ENCODE peak calls at places on chromosomes 3 and 15, in six cellular contexts. One of them, this sample, is unnamed.

GRCh38 chr3:47096955-47097354 is 67.0 kb downstream of the SETD2 start:
- DNase-seq in left ventricle myocardium inferior: no peak
- DNase-seq in KG1: no peak
- DNase-seq in hepatocyte: no peak
- DNase-seq in mucosa of gallbladder: no peak
- DNase-seq in activated CD4-positive, alpha-beta T cell treated with anti-CD3 and anti-CD28 coated beads, Interleukin-2, amount 10 ng/mL, durations not matched to agents 7 days and 5 days: no peak
- DNase-seq in this sample: no peak

GRCh38 chr3:183560607-183561006 is 5.1 kb upstream of the KLHL6 start:
- DNase-seq in activated CD4-positive, alpha-beta T cell treated with anti-CD3 and anti-CD28 coated beads, Interleukin-2, amount 10 ng/mL, durations not matched to agents 7 days and 5 days: peak; percentile 54
- DNase-seq in mucosa of gallbladder: peak; percentile 58
- DNase-seq in KG1: no peak
- DNase-seq in hepatocyte: peak; percentile 46
- DNase-seq in left ventricle myocardium inferior: no peak
- DNase-seq in this sample: no peak

GRCh38 chr3:56682458-56683121 is 475 bp downstream of the TASOR start:
- DNase-seq in left ventricle myocardium inferior: peak; percentile 74
- DNase-seq in activated CD4-positive, alpha-beta T cell treated with anti-CD3 and anti-CD28 coated beads, Interleukin-2, amount 10 ng/mL, durations not matched to agents 7 days and 5 days: peak; percentile 81
- DNase-seq in hepatocyte: peak; percentile 87
- DNase-seq in KG1: peak; percentile 59
- DNase-seq in mucosa of gallbladder: peak; percentile 55
- DNase-seq in this sample: peak; percentile 79

GRCh38 chr3:27557411-27557810 is 73.2 kb upstream of the SLC4A7 start:
- DNase-seq in left ventricle myocardium inferior: no peak
- DNase-seq in hepatocyte: no peak
- DNase-seq in mucosa of gallbladder: no peak
- DNase-seq in KG1: no peak
- DNase-seq in activated CD4-positive, alpha-beta T cell treated with anti-CD3 and anti-CD28 coated beads, Interleukin-2, amount 10 ng/mL, durations not matched to agents 7 days and 5 days: no peak
- DNase-seq in this sample: no peak

GRCh38 chr3:32239638-32240550 is 1.4 kb downstream of the CMTM8 start:
- DNase-seq in activated CD4-positive, alpha-beta T cell treated with anti-CD3 and anti-CD28 coated beads, Interleukin-2, amount 10 ng/mL, durations not matched to agents 7 days and 5 days: peak; percentile 63
- DNase-seq in mucosa of gallbladder: no peak
- DNase-seq in KG1: peak; percentile 10
- DNase-seq in hepatocyte: peak; percentile 60
- DNase-seq in left ventricle myocardium inferior: no peak
- DNase-seq in this sample: no peak

GRCh38 chr3:186275436-186275835 is 86.6 kb downstream of the DGKG start:
- DNase-seq in mucosa of gallbladder: no peak
- DNase-seq in activated CD4-positive, alpha-beta T cell treated with anti-CD3 and anti-CD28 coated beads, Interleukin-2, amount 10 ng/mL, durations not matched to agents 7 days and 5 days: no peak
- DNase-seq in left ventricle myocardium inferior: no peak
- DNase-seq in KG1: no peak
- DNase-seq in hepatocyte: no peak
- DNase-seq in this sample: no peak

GRCh38 chr3:124374583-124374982 is 355.7 kb upstream of the UMPS start:
- DNase-seq in activated CD4-positive, alpha-beta T cell treated with anti-CD3 and anti-CD28 coated beads, Interleukin-2, amount 10 ng/mL, durations not matched to agents 7 days and 5 days: no peak
- DNase-seq in hepatocyte: no peak
- DNase-seq in left ventricle myocardium inferior: no peak
- DNase-seq in KG1: no peak
- DNase-seq in mucosa of gallbladder: no peak
- DNase-seq in this sample: no peak

GRCh38 chr3:50345586-50345985 is at the start of gene ZMYND10:
- DNase-seq in activated CD4-positive, alpha-beta T cell treated with anti-CD3 and anti-CD28 coated beads, Interleukin-2, amount 10 ng/mL, durations not matched to agents 7 days and 5 days: peak; percentile 84
- DNase-seq in left ventricle myocardium inferior: peak; percentile 78
- DNase-seq in mucosa of gallbladder: no peak
- DNase-seq in hepatocyte: peak; percentile 66
- DNase-seq in KG1: no peak
- DNase-seq in this sample: peak; percentile 59

GRCh38 chr3:30933478-30934207 is 39.2 kb upstream of the GADL1 start:
- DNase-seq in KG1: no peak
- DNase-seq in left ventricle myocardium inferior: no peak
- DNase-seq in mucosa of gallbladder: no peak
- DNase-seq in activated CD4-positive, alpha-beta T cell treated with anti-CD3 and anti-CD28 coated beads, Interleukin-2, amount 10 ng/mL, durations not matched to agents 7 days and 5 days: no peak
- DNase-seq in hepatocyte: no peak
- DNase-seq in this sample: no peak

GRCh38 chr3:87227104-87227834 is at the start of gene CHMP2B:
- DNase-seq in activated CD4-positive, alpha-beta T cell treated with anti-CD3 and anti-CD28 coated beads, Interleukin-2, amount 10 ng/mL, durations not matched to agents 7 days and 5 days: peak; percentile 91
- DNase-seq in KG1: peak; percentile 82
- DNase-seq in left ventricle myocardium inferior: peak; percentile 95
- DNase-seq in mucosa of gallbladder: peak; percentile 96
- DNase-seq in hepatocyte: peak; percentile 95
- DNase-seq in this sample: peak; percentile 96

GRCh38 chr3:13626396-13626795 is 77.5 kb downstream of the FBLN2 start:
- DNase-seq in mucosa of gallbladder: no peak
- DNase-seq in hepatocyte: no peak
- DNase-seq in left ventricle myocardium inferior: no peak
- DNase-seq in KG1: no peak
- DNase-seq in activated CD4-positive, alpha-beta T cell treated with anti-CD3 and anti-CD28 coated beads, Interleukin-2, amount 10 ng/mL, durations not matched to agents 7 days and 5 days: no peak
- DNase-seq in this sample: no peak

GRCh38 chr15:34241376-34242350 is 16.8 kb downstream of the EMC4 start:
- DNase-seq in left ventricle myocardium inferior: no peak
- DNase-seq in KG1: no peak
- DNase-seq in mucosa of gallbladder: peak; percentile 26
- DNase-seq in hepatocyte: peak; percentile 53
- DNase-seq in activated CD4-positive, alpha-beta T cell treated with anti-CD3 and anti-CD28 coated beads, Interleukin-2, amount 10 ng/mL, durations not matched to agents 7 days and 5 days: peak; percentile 58
- DNase-seq in this sample: no peak

GRCh38 chr3:47892284-47892683 is 89.3 kb downstream of the DHX30 start:
- DNase-seq in activated CD4-positive, alpha-beta T cell treated with anti-CD3 and anti-CD28 coated beads, Interleukin-2, amount 10 ng/mL, durations not matched to agents 7 days and 5 days: no peak
- DNase-seq in hepatocyte: no peak
- DNase-seq in KG1: no peak
- DNase-seq in mucosa of gallbladder: no peak
- DNase-seq in left ventricle myocardium inferior: no peak
- DNase-seq in this sample: no peak

GRCh38 chr3:172315401-172316091 is 132.7 kb downstream of the GHSR start:
- DNase-seq in hepatocyte: peak; percentile 67
- DNase-seq in KG1: no peak
- DNase-seq in left ventricle myocardium inferior: no peak
- DNase-seq in mucosa of gallbladder: peak; percentile 45
- DNase-seq in activated CD4-positive, alpha-beta T cell treated with anti-CD3 and anti-CD28 coated beads, Interleukin-2, amount 10 ng/mL, durations not matched to agents 7 days and 5 days: no peak
- DNase-seq in this sample: no peak

This sample was measured in ovary.